ENCODE peak calls at places on chromosomes 16 and 17, in seven cellular contexts. U is fibroblast of pulmonary artery; M is upper lobe of right lung; Y is CD4-positive, CD25-positive, alpha-beta regulatory T cell; I is kidney; C is A549; K is body of pancreas. B is an unnamed sample.

GRCh38 chr17:7632492-7632894 is 2.6 kb downstream of the SHBG start:
- DNase-seq in U (peak), M (no peak), Y (no peak), I (no peak), C (peak), K (peak), B (peak)

GRCh38 chr17:8121531-8122390 is 2.1 kb downstream of the HES7 start:
- DNase-seq in U (peak), M (no peak), Y (no peak), I (peak), C (peak), K (no peak), B (peak)

GRCh38 chr16:31404353-31405064 is 11.4 kb downstream of the ITGAD start:
- DNase-seq in U (peak), M (no peak), Y (no peak), I (no peak), C (peak), K (no peak), B (no peak)

GRCh38 chr17:38333635-38334295 is 10.0 kb downstream of the GPR179 start:
- DNase-seq in U (peak), M (no peak), Y (peak), I (peak), C (peak), K (no peak), B (no peak)

GRCh38 chr17:68694791-68695485 is 93.8 kb upstream of the FAM20A start:
- DNase-seq in U (peak), M (no peak), Y (no peak), I (no peak), C (no peak), K (no peak), B (no peak)

GRCh38 chr17:50047488-50048126 is 8.3 kb upstream of the ITGA3 start:
- DNase-seq in U (peak), M (no peak), Y (no peak), I (peak), C (peak), K (no peak), B (no peak)

GRCh38 chr16:84072014-84072413 is 29.4 kb upstream of the SLC38A8 start:
- DNase-seq in U (peak), M (no peak), Y (no peak), I (no peak), C (no peak), K (no peak), B (no peak)

GRCh38 chr16:4693956-4694663 is 748 bp downstream of the NUDT16L1 start:
- DNase-seq in U (peak), M (peak), Y (peak), I (peak), C (no peak), K (peak), B (peak)

GRCh38 chr17:47254403-47254943 is 846 bp downstream of the ITGB3 start:
- DNase-seq in U (no peak), M (no peak), Y (no peak), I (no peak), C (no peak), K (no peak), B (no peak)

DNA sequence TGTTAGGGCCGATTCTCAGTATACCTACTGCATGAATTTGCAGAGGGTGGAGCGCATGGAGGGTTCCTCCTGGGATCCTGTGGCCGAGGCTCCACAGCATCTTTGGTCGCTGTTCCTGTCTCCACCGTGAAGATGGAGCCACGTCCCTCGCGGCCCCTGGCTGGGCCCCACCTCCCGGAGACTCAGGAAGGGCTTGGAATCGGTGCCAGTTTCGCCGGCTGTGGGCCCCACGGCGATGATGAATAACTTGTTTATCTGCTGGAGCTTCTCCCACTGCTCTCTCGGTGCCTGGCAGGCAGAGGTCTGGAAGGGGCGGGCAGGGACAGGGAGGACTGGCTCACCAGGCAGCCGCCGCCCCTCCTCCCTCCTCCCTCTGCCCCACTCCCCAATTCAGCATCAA is 8.1 kb downstream of the SLC5A11 start:
- DNase-seq in U (peak), M (no peak), Y (no peak), I (no peak), C (peak), K (no peak), B (no peak)
- H3K4me3 ChIP-seq in U (no peak), M (no peak), Y (no peak), I (no peak), C (peak), K (no peak), B (no peak)

DNA sequence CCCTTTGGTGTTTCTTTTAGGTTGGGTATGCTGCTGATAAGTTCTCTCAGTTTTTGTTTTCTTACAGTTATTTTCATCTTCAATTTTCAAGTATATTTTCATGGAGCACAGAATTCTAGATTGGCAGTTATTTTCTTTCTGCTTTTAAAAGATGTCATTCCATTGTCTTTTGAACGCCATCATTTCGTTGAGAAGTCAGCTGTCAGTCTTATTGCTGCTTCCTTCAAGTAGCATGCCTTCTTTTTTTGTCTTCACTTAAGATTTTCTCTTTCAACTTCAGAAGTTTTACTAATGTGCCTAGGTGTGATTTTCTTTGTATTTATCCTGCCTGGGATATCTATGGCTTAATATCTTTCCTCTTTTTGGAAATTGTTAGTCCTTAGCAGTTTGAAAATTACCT is 262.2 kb upstream of the PMFBP1 start:
- DNase-seq in U (peak), M (no peak), Y (no peak), I (no peak), C (peak), K (no peak), B (no peak)
- H3K4me3 ChIP-seq in U (no peak), M (no peak), Y (no peak), I (no peak), C (no peak), K (no peak), B (no peak)

GRCh38 chr17:1227917-1228751 is 42.1 kb upstream of the BHLHA9 start:
- DNase-seq in U (no peak), M (peak), Y (no peak), I (peak), C (no peak), K (peak), B (peak)

GRCh38 chr17:1227365-1227764 is 42.9 kb upstream of the BHLHA9 start:
- DNase-seq in U (no peak), M (no peak), Y (no peak), I (no peak), C (no peak), K (no peak), B (peak)

GRCh38 chr17:1229891-1230571 is 40.2 kb upstream of the BHLHA9 start:
- DNase-seq in U (no peak), M (no peak), Y (no peak), I (no peak), C (no peak), K (no peak), B (no peak)

GRCh38 chr17:1229354-1229890 is 40.8 kb upstream of the BHLHA9 start:
- DNase-seq in U (no peak), M (peak), Y (no peak), I (peak), C (no peak), K (peak), B (peak)

DNA sequence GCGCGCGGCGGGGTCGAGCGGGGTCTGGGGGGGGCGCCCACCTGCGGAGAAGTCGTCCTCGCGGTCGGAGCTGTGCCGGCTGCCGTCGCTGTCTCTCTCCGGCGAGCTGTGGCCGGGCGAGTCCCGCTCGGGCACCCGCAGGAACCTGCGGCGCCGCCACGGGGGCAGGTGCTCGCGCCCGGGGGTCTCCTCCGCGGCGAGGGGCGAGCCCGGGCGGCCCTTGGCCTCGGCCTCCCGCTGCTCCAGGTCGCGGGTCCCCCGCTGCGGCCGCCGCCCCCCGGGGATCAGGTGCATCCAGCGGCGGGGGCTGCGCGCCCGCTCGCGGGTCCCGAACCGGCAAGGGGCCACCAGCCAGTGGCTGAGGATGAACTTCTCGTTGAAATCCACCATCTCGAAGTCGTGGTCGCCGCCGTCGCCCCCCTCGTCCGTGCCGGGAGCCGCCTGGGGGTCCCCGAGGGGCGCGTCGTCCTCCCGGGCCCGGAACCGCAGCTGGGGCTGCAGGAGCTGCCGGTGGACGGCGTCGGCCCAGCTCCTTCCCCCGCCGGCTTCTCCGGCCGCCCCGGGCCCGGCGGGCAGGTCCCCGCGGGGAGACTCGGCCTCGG is 41.4 kb upstream of the BHLHA9 start:
- DNase-seq in U (no peak), M (no peak), Y (no peak), I (no peak), C (no peak), K (no peak), B (no peak)
- H3K4me3 ChIP-seq in U (no peak), M (peak), Y (no peak), I (no peak), C (peak), K (no peak), B (peak)

DNA sequence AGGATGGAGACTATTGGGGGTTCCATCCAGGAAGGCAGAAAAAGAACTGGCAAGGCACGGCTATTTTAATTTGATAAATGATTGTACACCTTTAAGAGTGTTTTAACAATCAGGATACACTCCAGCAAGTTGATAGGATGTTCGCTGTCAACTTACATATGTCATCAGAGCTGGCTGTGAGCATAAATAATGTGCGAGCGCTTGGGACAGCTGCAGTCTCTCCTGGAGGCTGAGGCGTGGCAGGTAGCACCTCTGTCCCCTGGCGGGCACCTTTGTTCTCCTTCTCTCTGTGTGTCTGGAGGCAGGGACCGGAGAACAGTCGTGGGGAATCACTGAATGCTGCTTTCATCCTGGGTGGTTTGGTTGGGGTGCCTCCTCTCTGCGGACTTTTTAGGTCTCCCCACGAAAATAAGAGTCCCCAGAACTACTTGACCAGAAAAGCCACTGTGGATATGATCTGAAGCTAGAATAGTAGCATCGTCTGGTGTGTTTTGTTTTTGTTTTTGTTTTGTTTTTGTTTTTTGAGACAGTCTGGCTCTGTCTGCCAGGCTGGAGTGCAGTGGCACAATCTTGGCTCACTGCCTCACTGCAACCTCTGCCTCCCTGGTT is 9.4 kb downstream of the BAHCC1 start:
- DNase-seq in U (no peak), M (no peak), Y (no peak), I (no peak), C (no peak), K (no peak), B (no peak)
- H3K4me3 ChIP-seq in U (no peak), M (no peak), Y (no peak), I (no peak), C (no peak), K (no peak), B (no peak)

DNA sequence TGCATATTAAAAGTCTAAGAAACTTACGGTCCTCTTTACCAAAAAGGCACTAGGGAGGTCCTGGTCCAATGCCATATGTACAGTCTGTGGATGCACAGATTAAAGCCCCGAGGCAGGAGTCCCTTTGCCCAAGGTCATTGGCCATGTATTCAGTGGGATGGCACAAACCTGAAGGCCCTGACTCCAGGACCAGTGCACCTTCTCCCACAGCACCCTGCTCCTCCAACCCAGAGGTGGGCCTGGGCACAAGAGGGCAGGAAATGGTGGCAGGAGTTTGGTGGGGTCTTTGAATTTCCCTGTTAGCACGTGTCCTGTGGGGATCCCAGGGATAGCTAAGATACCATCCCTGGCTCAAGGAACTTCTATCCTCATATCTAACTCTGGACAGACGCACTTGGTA is 28.5 kb downstream of the TLE7 start:
- DNase-seq in U (no peak), M (peak), Y (no peak), I (no peak), C (no peak), K (no peak), B (no peak)
- H3K4me3 ChIP-seq in U (no peak), M (no peak), Y (no peak), I (no peak), C (no peak), K (no peak), B (no peak)

DNA sequence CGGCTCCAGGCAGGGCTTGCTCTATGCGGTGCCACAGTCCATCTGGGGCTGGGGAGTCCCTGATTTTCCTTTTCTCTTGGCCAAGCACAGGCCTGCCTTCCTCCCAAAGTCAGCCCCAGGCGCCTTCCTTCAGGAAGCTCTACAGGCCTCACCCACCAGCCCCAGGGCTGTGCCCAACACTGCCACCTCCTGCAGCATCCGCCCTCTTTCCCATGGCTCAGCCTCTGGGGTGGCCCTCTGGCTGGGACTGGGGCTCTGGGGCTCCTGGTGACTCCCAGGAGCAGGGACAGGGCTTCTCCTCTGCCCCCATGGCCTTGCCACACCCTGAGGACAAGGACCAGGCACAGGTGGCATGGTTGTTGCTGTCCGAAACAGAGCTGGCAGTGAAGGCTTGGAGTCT is 817 bp downstream of the ITGB4 start:
- DNase-seq in U (no peak), M (no peak), Y (no peak), I (peak), C (no peak), K (peak), B (no peak)
- H3K4me3 ChIP-seq in U (no peak), M (peak), Y (no peak), I (peak), C (peak), K (no peak), B (no peak)

DNA sequence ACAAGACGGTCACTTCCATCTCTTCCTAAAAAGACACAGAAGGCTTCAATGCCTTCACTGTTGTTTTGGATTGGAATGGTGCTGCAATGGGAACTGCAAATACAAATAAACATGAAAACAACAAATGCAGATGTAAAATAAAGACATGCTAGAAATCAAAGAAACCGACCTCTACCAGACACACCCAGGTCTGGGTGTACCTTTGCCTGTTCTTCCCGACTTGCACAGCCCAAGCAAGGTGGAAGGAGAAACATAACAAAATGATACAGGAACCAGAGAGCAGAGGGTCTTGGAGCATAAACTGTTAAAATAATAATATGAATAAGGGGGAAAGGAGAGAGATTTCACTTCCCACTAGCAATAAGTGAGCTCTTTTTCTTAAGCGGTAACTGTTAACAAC is 17.3 kb downstream of the RFFL start:
- DNase-seq in U (no peak), M (no peak), Y (no peak), I (no peak), C (no peak), K (no peak), B (no peak)
- H3K4me3 ChIP-seq in U (peak), M (no peak), Y (peak), I (no peak), C (no peak), K (no peak), B (no peak)

GRCh38 chr16:87809150-87809902 is 43.5 kb upstream of the KLHDC4 start:
- DNase-seq in U (peak), M (no peak), Y (no peak), I (no peak), C (no peak), K (no peak), B (no peak)

GRCh38 chr16:87806246-87806607 is 40.4 kb upstream of the KLHDC4 start:
- DNase-seq in U (no peak), M (no peak), Y (no peak), I (no peak), C (no peak), K (no peak), B (no peak)

GRCh38 chr16:87808108-87808507 is 42.3 kb upstream of the KLHDC4 start:
- DNase-seq in U (no peak), M (no peak), Y (no peak), I (no peak), C (no peak), K (no peak), B (no peak)

GRCh38 chr16:87803385-87803784 is 37.6 kb upstream of the KLHDC4 start:
- DNase-seq in U (no peak), M (no peak), Y (no peak), I (no peak), C (no peak), K (no peak), B (no peak)

GRCh38 chr16:87806608-87807546 is 41.1 kb upstream of the KLHDC4 start:
- DNase-seq in U (peak), M (peak), Y (no peak), I (no peak), C (peak), K (peak), B (peak)
- H3K4me3 ChIP-seq in U (peak), M (peak), Y (peak), I (no peak), C (peak), K (no peak), B (no peak)

GRCh38 chr16:14325502-14325901 is 254.4 kb downstream of the MRTFB start:
- DNase-seq in U (no peak), M (no peak), Y (no peak), I (no peak), C (no peak), K (no peak), B (no peak)
- H3K4me3 ChIP-seq in U (no peak), M (no peak), Y (no peak), I (no peak), C (no peak), K (no peak), B (no peak)

GRCh38 chr17:43805117-43805516 is 24.9 kb downstream of the CFAP97D1 start:
- DNase-seq in U (no peak), M (no peak), Y (no peak), I (no peak), C (no peak), K (no peak), B (no peak)
- H3K4me3 ChIP-seq in U (no peak), M (no peak), Y (no peak), I (no peak), C (no peak), K (no peak), B (no peak)

B was measured in HAP-1.